ENCODE peak calls at places on chromosomes 4 and X, in five cellular contexts. N is RWPE1; P is astrocyte of the spinal cord; S is lung microvascular endothelial cell; D is effector memory CD8-positive, alpha-beta T cell. V is an unnamed sample.

GRCh38 chr4:8410641-8411271 is 29.8 kb downstream of the ACOX3 start:
- DNase-seq in N (peak), P (peak), S (peak), D (no peak), V (peak)

GRCh38 chr4:74364649-74365491 is at the start of gene EREG:
- DNase-seq in N (peak), P (peak), S (peak), D (no peak), V (no peak)

GRCh38 chr4:70511365-70511764 is 7.0 kb upstream of the AMTN start:
- DNase-seq in N (no peak), P (no peak), S (no peak), D (no peak), V (no peak)

GRCh38 chr4:156977435-156978160 is 6.0 kb upstream of the PDGFC start:
- DNase-seq in N (no peak), P (peak), S (no peak), D (no peak), V (peak)

GRCh38 chr4:129972257-129972656 is 876.3 kb downstream of the C4orf33 start:
- DNase-seq in N (no peak), P (no peak), S (no peak), D (no peak), V (no peak)

GRCh38 chr4:52560844-52561280 is 98.2 kb downstream of the USP46 start:
- DNase-seq in N (no peak), P (no peak), S (no peak), D (no peak), V (no peak)

GRCh38 chr4:174241162-174241561 is 42.3 kb downstream of the FBXO8 start:
- DNase-seq in N (no peak), P (no peak), S (no peak), D (no peak), V (no peak)

GRCh38 chr4:182807346-182807745 is 109.8 kb downstream of the DCTD start:
- DNase-seq in N (no peak), P (no peak), S (peak), D (no peak), V (no peak)

GRCh38 chrX:96407043-96407442 is 277.6 kb upstream of the DIAPH2 start:
- DNase-seq in N (peak), P (peak), S (peak), D (no peak), V (peak)

GRCh38 chrX:11908371-11908770 is 150.3 kb downstream of the MSL3 start:
- DNase-seq in N (peak), P (peak), S (peak), D (no peak), V (peak)

GRCh38 chrX:16633754-16634153 is 16.2 kb upstream of the S100G start:
- DNase-seq in N (no peak), P (peak), S (peak), D (no peak), V (peak)

GRCh38 chr4:35175894-35176293 is 1068.4 kb downstream of the ARAP2 start:
- DNase-seq in N (no peak), P (no peak), S (no peak), D (no peak), V (no peak)

GRCh38 chr4:186191266-186192067 is at the start of gene CYP4V2:
- DNase-seq in N (peak), P (peak), S (peak), D (peak), V (peak)

GRCh38 chr4:26152051-26152450 is 168.8 kb upstream of the RBPJ start:
- DNase-seq in N (no peak), P (no peak), S (no peak), D (no peak), V (no peak)

GRCh38 chrX:38315186-38315585 is 12.1 kb downstream of the RPGR start:
- DNase-seq in N (no peak), P (no peak), S (no peak), D (no peak), V (no peak)

GRCh38 chrX:49850028-49850427 is 20.9 kb downstream of the PAGE4 start:
- DNase-seq in N (no peak), P (no peak), S (no peak), D (no peak), V (no peak)

GRCh38 chrX:25721564-25721963 is 416.6 kb upstream of the MAGEB18 start:
- DNase-seq in N (no peak), P (peak), S (peak), D (no peak), V (peak)

GRCh38 chrX:99172958-99173357 is 1237.1 kb downstream of the PCDH19 start:
- DNase-seq in N (no peak), P (no peak), S (no peak), D (no peak), V (no peak)

GRCh38 chrX:119067023-119067739 is 5.6 kb upstream of the CT47C1 start:
- DNase-seq in N (peak), P (peak), S (peak), D (no peak), V (peak)

GRCh38 chr4:121326580-121326979 is 54.2 kb downstream of the QRFPR start:
- DNase-seq in N (no peak), P (no peak), S (no peak), D (no peak), V (no peak)

GRCh38 chr4:175125410-175126068 is 207.4 kb downstream of the ADAM29 start:
- DNase-seq in N (no peak), P (peak), S (no peak), D (no peak), V (no peak)

GRCh38 chr4:118287691-118288090 is 65.1 kb downstream of the PRSS12 start:
- DNase-seq in N (no peak), P (no peak), S (no peak), D (no peak), V (no peak)

GRCh38 chrX:19774905-19775304 is 112.5 kb downstream of the SH3KBP1 start:
- DNase-seq in N (no peak), P (no peak), S (no peak), D (no peak), V (no peak)

GRCh38 chr4:125481334-125481733 is 166.6 kb downstream of the FAT4 start:
- DNase-seq in N (no peak), P (no peak), S (no peak), D (no peak), V (no peak)

GRCh38 chr4:46844325-46844917 is 64.6 kb downstream of the COX7B2 start:
- DNase-seq in N (peak), P (peak), S (peak), D (peak), V (peak)

GRCh38 chrX:3638280-3638873 is 75.1 kb downstream of the PRKX start:
- DNase-seq in N (peak), P (peak), S (peak), D (peak), V (peak)

GRCh38 chr4:139014391-139015268 is 951 bp upstream of the NOCT start:
- DNase-seq in N (peak), P (peak), S (peak), D (no peak), V (peak)

GRCh38 chr4:177907736-177908424 is 465.6 kb upstream of the AGA start:
- DNase-seq in N (no peak), P (no peak), S (no peak), D (no peak), V (no peak)

GRCh38 chr4:2457481-2458295 is 11.2 kb upstream of the RNF4 start:
- DNase-seq in N (no peak), P (no peak), S (no peak), D (no peak), V (no peak)